ENCODE peak calls at places on chromosome 7, in seven cellular contexts. X is progenitor cell of endocrine pancreas, H is astrocyte of the spinal cord, C is A549, A is WERI-Rb-1, R is AG04450, L is NB4. J is an unnamed sample.

GRCh38 chr7:135121868-135122267 is 26.0 kb upstream of the TMEM140 start:
- DNase-seq in A (peak; percentile 94), C (no peak), L (peak; percentile 37), X (no peak), R (no peak), H (no peak), J (no peak)

GRCh38 chr7:21383833-21384220 is 44.1 kb upstream of the SP4 start:
- DNase-seq in H (no peak), L (no peak), C (no peak), X (no peak), R (no peak), A (no peak), J (no peak)

GRCh38 chr7:150981644-150982043 is 3.5 kb upstream of the KCNH2 start:
- DNase-seq in R (no peak), C (no peak), X (no peak), L (no peak), H (no peak), A (no peak), J (no peak)

GRCh38 chr7:66110861-66111260 is 3.8 kb upstream of the CRCP start:
- DNase-seq in A (no peak), X (no peak), H (peak; percentile 93), C (peak; percentile 17), L (peak; percentile 66), R (peak; percentile 73), J (no peak)

GRCh38 chr7:142891490-142892082 is 6.0 kb upstream of the TRPV6 start:
- DNase-seq in L (no peak), R (no peak), H (no peak), C (no peak), X (no peak), A (no peak), J (no peak)

GRCh38 chr7:101896312-101896711 is 78.9 kb downstream of the CUX1 start:
- DNase-seq in X (no peak), C (no peak), L (no peak), A (no peak), R (no peak), H (no peak), J (no peak)

GRCh38 chr7:152902054-152902453 is 142.5 kb downstream of the ACTR3B start:
- DNase-seq in A (no peak), R (no peak), X (no peak), L (no peak), C (no peak), H (no peak), J (no peak)

GRCh38 chr7:149846021-149846420 is 7.8 kb downstream of the ZNF862 start:
- DNase-seq in C (no peak), L (no peak), R (no peak), H (no peak), X (no peak), A (no peak), J (no peak)

GRCh38 chr7:139730746-139731612 is 46.8 kb downstream of the HIPK2 start:
- DNase-seq in A (no peak), L (peak; percentile 76), H (peak; percentile 86), X (no peak), R (no peak), C (no peak), J (peak; percentile 78)

GRCh38 chr7:143901710-143902587 is at the start of gene TCAF1:
- DNase-seq in R (peak; percentile 85), A (peak; percentile 97), C (peak; percentile 92), H (peak; percentile 97), L (peak; percentile 96), X (peak; percentile 88), J (peak; percentile 78)
- TF ChIP-seq CTCF in R (peak; percentile 45), A (peak; percentile 29), C (peak; percentile 48), H (peak; percentile 45), L (peak; percentile 40), X (peak; percentile 49), J (peak; percentile 60)

GRCh38 chr7:25392571-25393338 is 164.5 kb upstream of the NPVF start:
- DNase-seq in H (peak; percentile 8), X (no peak), C (no peak), L (no peak), R (no peak), A (no peak), J (no peak)

GRCh38 chr7:25388681-25389080 is 160.4 kb upstream of the NPVF start:
- DNase-seq in L (no peak), A (no peak), R (no peak), H (no peak), X (no peak), C (no peak), J (no peak)

GRCh38 chr7:25389489-25390106 is 161.3 kb upstream of the NPVF start:
- DNase-seq in A (no peak), L (peak; percentile 65), C (peak; percentile 38), R (no peak), H (peak; percentile 50), X (no peak), J (peak; percentile 50)

GRCh38 chr7:25395976-25396375 is 167.7 kb upstream of the NPVF start:
- DNase-seq in A (no peak), C (no peak), R (no peak), X (no peak), L (peak; percentile 28), H (no peak), J (no peak)

DNA sequence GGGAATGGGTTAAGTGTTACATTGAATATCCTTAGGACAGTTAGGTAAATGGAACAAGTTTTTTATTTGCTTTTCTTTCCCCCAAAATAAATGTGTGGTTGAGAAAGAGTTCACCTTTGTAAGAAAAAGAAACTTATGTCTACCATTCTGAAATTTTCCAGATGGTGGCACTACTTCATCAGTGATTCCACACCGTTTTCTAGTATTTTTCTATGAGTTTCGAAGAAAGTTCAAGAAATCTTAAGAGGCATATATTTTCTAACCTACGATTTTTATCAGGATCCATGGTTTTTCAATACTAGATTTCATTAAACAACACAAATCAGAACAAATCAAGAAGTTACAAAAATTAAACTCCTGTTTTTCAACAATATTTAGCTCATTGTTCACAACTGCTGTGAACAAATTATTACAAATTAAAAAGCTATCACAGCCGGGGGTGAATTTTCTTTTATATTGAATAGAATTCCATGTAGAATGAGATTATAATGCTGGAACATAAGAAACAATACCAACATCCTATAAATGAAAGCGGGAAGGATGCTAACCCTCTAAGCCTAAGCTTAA is 163.1 kb upstream of the NPVF start:
- DNase-seq in R (no peak), A (no peak), C (peak; percentile 4), L (peak; percentile 54), X (no peak), H (peak; percentile 34), J (peak; percentile 7)
- TF ChIP-seq CTCF in R (peak; percentile 34), A (peak; percentile 11), C (peak; percentile 54), L (peak; percentile 22), X (peak; percentile 66), H (peak; percentile 25), J (peak; percentile 77)

GRCh38 chr7:79619216-79619615 is 165.7 kb upstream of the MAGI2 start:
- DNase-seq in R (no peak), H (no peak), L (no peak), C (no peak), X (no peak), A (no peak), J (no peak)
- TF ChIP-seq CTCF in R (no peak), H (no peak), L (no peak), C (no peak), X (no peak), A (no peak), J (no peak)

GRCh38 chr7:527723-528122 is 8.1 kb upstream of the PDGFA start:
- DNase-seq in R (no peak), X (no peak), L (no peak), H (no peak), A (no peak), C (no peak), J (no peak)
- TF ChIP-seq CTCF in R (no peak), X (no peak), L (no peak), H (no peak), A (no peak), C (no peak), J (no peak)

GRCh38 chr7:28155964-28156363 is 24.6 kb downstream of the JAZF1 start:
- DNase-seq in X (no peak), A (no peak), H (peak; percentile 39), R (no peak), L (no peak), C (no peak), J (no peak)

GRCh38 chr7:28157311-28157710 is 23.3 kb downstream of the JAZF1 start:
- DNase-seq in H (no peak), A (no peak), L (no peak), X (no peak), R (no peak), C (no peak), J (no peak)

GRCh38 chr7:28152594-28152993 is 28.0 kb downstream of the JAZF1 start:
- DNase-seq in C (no peak), H (no peak), X (no peak), A (no peak), L (no peak), R (no peak), J (peak; percentile 51)

GRCh38 chr7:28156401-28156800 is 24.2 kb downstream of the JAZF1 start:
- DNase-seq in A (no peak), X (no peak), R (no peak), L (no peak), C (no peak), H (no peak), J (no peak)

DNA sequence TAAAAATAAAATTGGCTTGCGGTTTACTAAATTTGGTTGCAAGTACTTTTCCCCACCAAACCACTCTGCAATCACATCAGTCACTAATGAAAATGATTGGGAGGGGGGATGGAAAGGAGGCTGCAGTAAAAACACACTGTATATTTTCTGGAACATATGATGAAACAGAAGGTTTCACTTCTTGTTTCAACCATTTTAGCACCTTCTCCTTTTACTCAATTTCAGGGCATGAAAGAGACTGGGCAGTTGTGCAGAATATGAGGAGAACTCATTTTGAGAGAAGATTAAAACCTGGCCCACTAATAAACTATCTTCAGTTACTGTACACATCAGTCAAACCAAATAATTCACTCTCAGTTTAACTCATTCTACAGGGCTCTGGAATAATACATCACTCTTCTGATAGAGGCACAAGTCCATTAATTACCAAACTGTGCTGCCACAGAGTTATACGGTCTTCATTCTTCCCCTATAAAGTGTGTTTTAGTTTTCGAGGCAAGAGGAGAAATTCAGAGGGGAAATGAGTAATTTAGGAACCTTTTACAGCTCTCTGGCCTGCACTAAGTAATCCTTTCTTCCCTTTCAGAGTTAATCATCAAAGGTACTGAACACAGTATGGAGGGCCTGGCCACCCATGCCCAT is 25.5 kb downstream of the JAZF1 start:
- DNase-seq in H (no peak), R (no peak), L (peak; percentile 82), A (no peak), X (no peak), C (no peak), J (peak; percentile 84)
- TF ChIP-seq CTCF in H (no peak), R (no peak), L (no peak), A (no peak), X (no peak), C (no peak), J (no peak)

DNA sequence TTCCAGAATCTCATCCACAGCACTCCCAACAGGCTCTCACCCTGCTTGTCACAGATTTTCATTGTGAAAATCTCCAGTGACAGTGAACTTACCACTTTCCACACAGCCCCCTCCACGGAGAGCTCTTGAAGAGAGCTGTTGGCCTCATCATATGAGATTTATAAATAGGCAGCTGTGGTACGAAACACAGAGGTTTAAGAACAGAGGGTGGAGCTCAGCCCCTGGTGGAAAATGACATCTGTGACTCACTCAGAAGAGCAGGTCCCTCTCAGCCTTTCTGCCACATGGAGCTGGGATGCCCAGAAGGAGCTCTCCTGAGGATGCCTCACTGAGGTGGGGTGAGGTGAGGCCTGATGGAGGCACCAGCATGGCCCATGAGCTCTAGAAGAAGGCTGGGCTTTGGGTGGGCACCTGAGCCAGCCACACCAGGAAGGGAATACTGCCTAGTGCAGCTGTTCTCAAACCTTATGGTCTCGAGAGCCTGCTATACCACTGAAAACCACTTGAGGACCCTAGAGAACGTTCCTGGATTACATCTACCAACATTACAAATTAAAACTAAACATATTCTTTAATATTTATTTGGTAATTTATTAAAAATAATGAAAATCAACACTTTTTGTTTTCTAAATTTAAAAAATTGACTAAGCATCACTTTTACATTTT is 25.8 kb upstream of the EEPD1 start:
- DNase-seq in A (no peak), R (no peak), H (peak; percentile 35), X (no peak), L (peak; percentile 42), C (no peak), J (peak; percentile 11)
- TF ChIP-seq CTCF in A (no peak), R (peak; percentile 60), H (peak; percentile 64), X (no peak), L (no peak), C (no peak), J (peak; percentile 52)

J was measured in OCI-LY7.